ENCODE peak calls at places on chromosomes 13 and 19, in four cellular contexts. D is activated naive CD8-positive, alpha-beta T cell treated with anti-CD3 and anti-CD28 coated beads, Interleukin-2, amount 50 U/mL, for 24 hours; I is NCI-H2171; E is endodermal cell. R is an unnamed sample.

GRCh38 chr13:111216166-111216960 is 101.3 kb downstream of the ARHGEF7 start:
- DNase-seq in D (peak; percentile 48), I (peak; percentile 9), E (peak; percentile 83), R (no peak)

GRCh38 chr19:45953676-45954075 is 20.0 kb downstream of the NOVA2 start:
- DNase-seq in D (no peak), I (no peak), E (no peak), R (no peak)

GRCh38 chr19:33063356-33064116 is 1.2 kb downstream of the RHPN2 start:
- DNase-seq in D (peak; percentile 4), I (peak; percentile 11), E (peak; percentile 71), R (no peak)

GRCh38 chr19:30564551-30565011 is 192.4 kb downstream of the ZNF536 start:
- DNase-seq in D (no peak), I (peak; percentile 32), E (no peak), R (no peak)

GRCh38 chr13:82766732-82767321 is 1115.4 kb downstream of the SLITRK1 start:
- DNase-seq in D (no peak), I (no peak), E (no peak), R (no peak)

GRCh38 chr19:45145270-45146189 is 15.3 kb downstream of the NKPD1 start:
- DNase-seq in D (no peak), I (no peak), E (no peak), R (no peak)

GRCh38 chr19:17610384-17610783 is 54.9 kb downstream of the COLGALT1 start:
- DNase-seq in D (no peak), I (no peak), E (no peak), R (no peak)

GRCh38 chr19:32224371-32225244 is 120.8 kb upstream of the ZNF507 start:
- DNase-seq in D (peak; percentile 80), I (no peak), E (peak; percentile 86), R (no peak)

GRCh38 chr19:7677664-7678311 is 898 bp downstream of the MCEMP1 start:
- DNase-seq in D (no peak), I (no peak), E (no peak), R (no peak)

GRCh38 chr13:40153516-40153915 is 498.1 kb downstream of the COG6 start:
- DNase-seq in D (no peak), I (no peak), E (no peak), R (no peak)

GRCh38 chr19:5360003-5360820 is 19.6 kb upstream of the PTPRS start:
- DNase-seq in D (no peak), I (no peak), E (no peak), R (no peak)